ENCODE peak calls at places on chromosomes 5 and 9, in six cellular contexts. P is Calu3; H is 8988T; S is NCI-H748 treated with DMSO at 0.1 percent for 48 hours; Y is lung; R is activated naive CD8-positive, alpha-beta T cell treated with anti-CD3 and anti-CD28 coated beads, Interleukin-2, amount 50 U/mL, for 16 hours. G is an unnamed sample.

GRCh38 chr5:95760291-95761191 is 29.4 kb downstream of the RHOBTB3 start:
- DNase-seq in R (no peak), Y (no peak), S (no peak), P (no peak), H (no peak), G (no peak)

GRCh38 chr9:5301544-5301943 is 3.0 kb downstream of the RLN2 start:
- DNase-seq in Y (no peak), R (no peak), S (no peak), H (no peak), P (no peak), G (no peak)

GRCh38 chr9:34335376-34335775 is 6.0 kb downstream of the NUDT2 start:
- DNase-seq in S (no peak), Y (no peak), H (no peak), P (no peak), R (no peak), G (no peak)

GRCh38 chr5:56615750-56616149 is 199.6 kb upstream of the MAP3K1 start:
- DNase-seq in H (no peak), R (no peak), P (no peak), Y (no peak), S (no peak), G (no peak)

GRCh38 chr9:2231831-2232230 is 216.7 kb downstream of the SMARCA2 start:
- DNase-seq in Y (no peak), H (no peak), R (no peak), S (no peak), P (no peak), G (no peak)

GRCh38 chr5:139966856-139967255 is 76.2 kb downstream of the NRG2 start:
- DNase-seq in P (no peak), S (no peak), Y (peak; percentile 16), H (no peak), R (no peak), G (no peak)

GRCh38 chr9:31574006-31574750 is 810.3 kb upstream of the ACO1 start:
- DNase-seq in H (no peak), R (no peak), Y (no peak), P (no peak), S (no peak), G (no peak)

GRCh38 chr9:22307013-22307711 is 139.5 kb upstream of the DMRTA1 start:
- DNase-seq in Y (no peak), S (peak; percentile 6), H (no peak), R (no peak), P (peak; percentile 55), G (no peak)

G was measured in activated CD4-positive, CD25-positive, alpha-beta regulatory T cell.